ENCODE peak calls at places on chromosomes 7 and 10, in five cellular contexts. Q is caudate nucleus, L is AG09309, D is LoVo, R is activated T-helper 1 cell treated with Interleukin-2 at 50 U/mL for 16 hours. E is an unnamed sample.

GRCh38 chr7:50556247-50556976 is 8.8 kb downstream of the DDC start:
- DNase-seq in Q (no peak), R (no peak), L (no peak), D (no peak), E (no peak)

GRCh38 chr10:1036341-1036791 is 10.7 kb upstream of the IDI2 start:
- DNase-seq in Q (peak; percentile 69), L (no peak), R (no peak), D (no peak), E (no peak)

GRCh38 chr10:86733260-86733671 is 23.2 kb upstream of the BMPR1A start:
- DNase-seq in Q (no peak), R (no peak), L (no peak), D (no peak), E (no peak)

GRCh38 chr7:157932498-157933218 is 595.9 kb downstream of the DNAJB6 start:
- DNase-seq in R (no peak), D (peak; percentile 59), Q (no peak), L (no peak), E (no peak)

GRCh38 chr7:149261321-149261828 is 621 bp upstream of the ZNF783 start:
- DNase-seq in L (peak; percentile 14), D (peak; percentile 14), Q (no peak), R (no peak), E (no peak)

GRCh38 chr7:42886866-42887509 is 24.9 kb downstream of the C7orf25 start:
- DNase-seq in R (no peak), L (no peak), Q (no peak), D (no peak), E (no peak)

GRCh38 chr7:151387161-151388006 is 22.5 kb downstream of the WDR86 start:
- DNase-seq in Q (no peak), R (no peak), L (no peak), D (no peak), E (no peak)

GRCh38 chr7:158256091-158256816 is 331.4 kb downstream of the PTPRN2 start:
- DNase-seq in D (no peak), L (no peak), R (no peak), Q (no peak), E (no peak)

GRCh38 chr7:36279251-36279925 is 110.3 kb upstream of the ANLN start:
- DNase-seq in Q (no peak), R (no peak), D (no peak), L (no peak), E (no peak)

GRCh38 chr10:59607971-59608370 is 101.7 kb downstream of the SLC16A9 start:
- DNase-seq in Q (no peak), D (no peak), L (no peak), R (no peak), E (no peak)

GRCh38 chr7:50632561-50633413 is 67.6 kb upstream of the DDC start:
- DNase-seq in R (peak; percentile 26), D (peak; percentile 59), L (no peak), Q (no peak), E (peak; percentile 24)

GRCh38 chr7:2321020-2321419 is 6.8 kb upstream of the SNX8 start:
- DNase-seq in R (no peak), D (no peak), Q (no peak), L (no peak), E (no peak)

GRCh38 chr7:137930616-137931015 is 71.3 kb downstream of the CREB3L2 start:
- DNase-seq in L (peak; percentile 67), D (no peak), R (no peak), Q (no peak), E (no peak)

GRCh38 chr7:151795168-151795754 is 81.7 kb downstream of the PRKAG2 start:
- DNase-seq in D (no peak), R (peak; percentile 10), Q (peak; percentile 60), L (no peak), E (peak; percentile 49)

GRCh38 chr10:76352300-76352699 is 920.9 kb downstream of the LRMDA start:
- DNase-seq in L (peak; percentile 20), Q (no peak), D (no peak), R (no peak), E (no peak)